ENCODE peak calls at places on chromosome 13, in four cellular contexts. One of them, this sample, is unnamed.

GRCh38 chr13:28716511-28716910 is 2.3 kb downstream of the SLC46A3 start:
- DNase-seq in GM23248: peak; percentile 88
- DNase-seq in cardiac muscle cell: peak; percentile 88
- DNase-seq in pancreas: peak; percentile 57
- DNase-seq in this sample: peak; percentile 92

GRCh38 chr13:106526748-106527488 is 8.5 kb downstream of the EFNB2 start:
- DNase-seq in GM23248: no peak
- DNase-seq in cardiac muscle cell: no peak
- DNase-seq in pancreas: no peak
- DNase-seq in this sample: no peak

GRCh38 chr13:95710313-95710712 is 33.4 kb downstream of the DNAJC3 start:
- DNase-seq in GM23248: peak; percentile 70
- DNase-seq in cardiac muscle cell: peak; percentile 61
- DNase-seq in pancreas: no peak
- DNase-seq in this sample: peak; percentile 94

GRCh38 chr13:24288870-24289269 is 20.5 kb upstream of the C1QTNF9 start:
- DNase-seq in GM23248: no peak
- DNase-seq in cardiac muscle cell: no peak
- DNase-seq in pancreas: no peak
- DNase-seq in this sample: peak; percentile 61

GRCh38 chr13:106100261-106100919 is 435.1 kb downstream of the EFNB2 start:
- DNase-seq in GM23248: no peak
- DNase-seq in cardiac muscle cell: no peak
- DNase-seq in pancreas: no peak
- DNase-seq in this sample: no peak

GRCh38 chr13:28181413-28181812 is 43.1 kb downstream of the PAN3 start:
- DNase-seq in GM23248: peak; percentile 84
- DNase-seq in cardiac muscle cell: peak; percentile 20
- DNase-seq in pancreas: no peak
- DNase-seq in this sample: peak; percentile 74

GRCh38 chr13:43042410-43042921 is 19.1 kb downstream of the DNAJC15 start:
- DNase-seq in GM23248: no peak
- DNase-seq in cardiac muscle cell: no peak
- DNase-seq in pancreas: no peak
- DNase-seq in this sample: no peak

GRCh38 chr13:20477394-20477793 is 48.3 kb downstream of the CRYL1 start:
- DNase-seq in GM23248: no peak
- DNase-seq in cardiac muscle cell: no peak
- DNase-seq in pancreas: no peak
- DNase-seq in this sample: no peak

GRCh38 chr13:41098761-41099160 is 33.8 kb downstream of the KBTBD6 start:
- DNase-seq in GM23248: no peak
- DNase-seq in cardiac muscle cell: no peak
- DNase-seq in pancreas: no peak
- DNase-seq in this sample: no peak

GRCh38 chr13:51935326-51936171 is 73.8 kb downstream of the CCDC70 start:
- DNase-seq in GM23248: peak; percentile 21
- DNase-seq in cardiac muscle cell: peak; percentile 20
- DNase-seq in pancreas: peak; percentile 31
- DNase-seq in this sample: peak; percentile 4

GRCh38 chr13:44713793-44714469 is 137.8 kb upstream of the TSC22D1 start:
- DNase-seq in GM23248: peak; percentile 95
- DNase-seq in cardiac muscle cell: peak; percentile 95
- DNase-seq in pancreas: no peak
- DNase-seq in this sample: peak; percentile 91

GRCh38 chr13:31001647-31002046 is 69.2 kb downstream of the TEX26 start:
- DNase-seq in GM23248: no peak
- DNase-seq in cardiac muscle cell: no peak
- DNase-seq in pancreas: peak; percentile 13
- DNase-seq in this sample: no peak

GRCh38 chr13:94464771-94465170 is 14.7 kb downstream of the DCT start:
- DNase-seq in GM23248: peak; percentile 3
- DNase-seq in cardiac muscle cell: no peak
- DNase-seq in pancreas: no peak
- DNase-seq in this sample: peak; percentile 5

GRCh38 chr13:44921931-44922758 is 67.1 kb downstream of the NUFIP1 start:
- DNase-seq in GM23248: peak; percentile 95
- DNase-seq in cardiac muscle cell: peak; percentile 95
- DNase-seq in pancreas: peak; percentile 67
- DNase-seq in this sample: peak; percentile 99

GRCh38 chr13:51825165-51825592 is 19.8 kb downstream of the TMEM272 start:
- DNase-seq in GM23248: peak; percentile 48
- DNase-seq in cardiac muscle cell: peak; percentile 92
- DNase-seq in pancreas: no peak
- DNase-seq in this sample: peak; percentile 30

GRCh38 chr13:21120191-21120590 is 56.2 kb downstream of the SKA3 start:
- DNase-seq in GM23248: no peak
- DNase-seq in cardiac muscle cell: no peak
- DNase-seq in pancreas: no peak
- DNase-seq in this sample: no peak

GRCh38 chr13:51848674-51849073 is 3.7 kb upstream of the TMEM272 start:
- DNase-seq in GM23248: peak; percentile 43
- DNase-seq in cardiac muscle cell: peak; percentile 18
- DNase-seq in pancreas: no peak
- DNase-seq in this sample: peak; percentile 52

GRCh38 chr13:100870898-100871297 is 196.3 kb upstream of the TMTC4 start:
- DNase-seq in GM23248: no peak
- DNase-seq in cardiac muscle cell: no peak
- DNase-seq in pancreas: no peak
- DNase-seq in this sample: no peak

GRCh38 chr13:24270639-24271131 is 38.7 kb upstream of the C1QTNF9 start:
- DNase-seq in GM23248: peak; percentile 75
- DNase-seq in cardiac muscle cell: peak; percentile 40
- DNase-seq in pancreas: peak; percentile 58
- DNase-seq in this sample: peak; percentile 48

GRCh38 chr13:94710081-94710809 is 2.1 kb downstream of the SOX21 start:
- DNase-seq in GM23248: no peak
- DNase-seq in cardiac muscle cell: no peak
- DNase-seq in pancreas: no peak
- DNase-seq in this sample: no peak

GRCh38 chr13:27789495-27790303 is 2.6 kb upstream of the GSX1 start:
- DNase-seq in GM23248: no peak
- DNase-seq in cardiac muscle cell: no peak
- DNase-seq in pancreas: no peak
- DNase-seq in this sample: no peak

GRCh38 chr13:50392977-50393376 is 377.7 kb downstream of the KCNRG start:
- DNase-seq in GM23248: peak; percentile 9
- DNase-seq in cardiac muscle cell: no peak
- DNase-seq in pancreas: no peak
- DNase-seq in this sample: no peak

GRCh38 chr13:106105153-106105552 is 430.3 kb downstream of the EFNB2 start:
- DNase-seq in GM23248: peak; percentile 27
- DNase-seq in cardiac muscle cell: no peak
- DNase-seq in pancreas: no peak
- DNase-seq in this sample: peak; percentile 57

GRCh38 chr13:31742102-31742695 is 2.9 kb downstream of the RXFP2 start:
- DNase-seq in GM23248: peak; percentile 85
- DNase-seq in cardiac muscle cell: peak; percentile 85
- DNase-seq in pancreas: peak; percentile 66
- DNase-seq in this sample: peak; percentile 81

DNA sequence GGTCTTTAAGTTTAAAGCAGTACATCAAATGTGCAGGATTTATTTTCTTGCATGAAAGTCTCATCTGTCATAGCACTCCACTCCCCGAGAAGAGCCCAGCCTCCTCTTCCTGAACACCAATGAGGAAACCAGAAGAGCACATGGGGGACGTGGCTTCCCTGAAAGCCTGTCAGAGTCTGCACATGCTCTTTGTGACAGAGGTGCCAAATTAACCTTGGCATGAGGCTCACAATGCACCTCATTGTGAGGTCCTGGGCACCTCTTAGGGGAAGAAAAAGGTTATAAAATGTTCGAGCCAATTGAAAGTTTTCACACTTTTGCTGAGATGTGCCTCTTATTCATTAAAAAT is 141.3 kb upstream of the RFC3 start:
- DNase-seq in GM23248: peak; percentile 69
- DNase-seq in cardiac muscle cell: peak; percentile 76
- DNase-seq in pancreas: peak; percentile 73
- DNase-seq in this sample: peak; percentile 48
- H3K4me3 ChIP-seq in GM23248: peak overlapping the region; percentile 77
- H3K4me3 ChIP-seq in cardiac muscle cell: no peak overlapping the region
- H3K4me3 ChIP-seq in pancreas: peak overlapping the region; percentile 31
- H3K4me3 ChIP-seq in this sample: peak overlapping the region; percentile 47

DNA sequence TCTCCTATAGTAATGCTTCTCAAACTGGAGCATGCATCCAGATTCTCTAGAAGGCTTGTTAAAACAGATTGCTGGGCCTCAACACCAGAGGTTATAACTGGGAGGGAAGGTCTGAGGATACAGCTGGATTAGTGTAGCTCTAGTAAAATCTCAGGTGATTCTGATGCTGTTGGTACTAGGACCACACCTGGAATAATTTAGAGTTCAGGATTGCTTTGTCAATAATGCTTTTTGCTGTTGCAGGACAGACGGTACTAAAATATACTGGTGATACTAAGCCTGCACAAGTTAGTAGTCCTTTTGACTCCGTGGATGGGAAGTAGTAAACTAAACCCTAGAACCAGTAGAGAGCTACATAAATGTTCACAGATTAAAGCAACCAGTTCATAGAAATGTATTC is 258.1 kb upstream of the STARD13 start:
- DNase-seq in GM23248: peak; percentile 34
- DNase-seq in cardiac muscle cell: no peak
- DNase-seq in pancreas: no peak
- DNase-seq in this sample: no peak
- H3K4me3 ChIP-seq in GM23248: peak overlapping the region; percentile 80
- H3K4me3 ChIP-seq in cardiac muscle cell: peak overlapping the region; percentile 48
- H3K4me3 ChIP-seq in pancreas: peak overlapping the region; percentile 38
- H3K4me3 ChIP-seq in this sample: no peak overlapping the region

DNA sequence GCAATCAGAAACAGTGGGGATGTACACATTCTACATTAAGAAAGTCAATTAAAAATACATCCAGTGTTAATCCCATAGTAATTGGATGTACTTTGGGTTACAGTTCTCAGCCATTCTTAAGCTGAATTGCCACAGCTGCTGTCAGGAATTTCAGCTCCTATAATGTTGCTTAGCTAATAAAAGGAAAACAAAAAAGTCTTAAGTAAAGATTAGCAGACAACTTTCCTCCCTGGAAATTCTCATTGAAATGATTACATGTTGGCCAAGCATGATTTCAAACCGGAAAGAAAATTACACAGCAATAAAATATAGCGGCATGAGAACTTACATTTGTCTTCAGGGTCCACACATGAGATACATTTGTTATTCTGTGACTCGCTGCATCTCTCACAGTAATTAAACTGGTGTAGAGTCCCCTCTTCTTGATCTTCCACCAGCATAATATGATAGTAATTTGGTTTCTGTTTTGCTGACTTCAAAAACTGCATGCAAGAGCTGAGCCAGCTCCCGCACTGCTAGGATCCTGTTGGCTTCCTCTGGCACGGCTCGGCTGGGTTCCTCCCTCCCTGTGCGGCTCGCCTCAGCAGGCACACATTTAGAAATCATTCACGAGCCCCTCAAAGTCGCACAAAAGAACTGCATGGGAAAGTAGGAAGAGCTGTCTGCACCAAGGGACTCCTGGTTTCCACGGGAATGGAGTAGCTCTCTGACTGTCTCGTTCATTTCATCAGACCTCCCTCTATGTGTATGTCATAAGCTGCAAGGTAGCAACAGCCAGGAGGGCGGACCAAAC is at the start of gene HTR2A:
- DNase-seq in GM23248: peak; percentile 72
- DNase-seq in cardiac muscle cell: peak; percentile 58
- DNase-seq in pancreas: no peak
- DNase-seq in this sample: peak; percentile 48
- H3K4me3 ChIP-seq in GM23248: peak within 1 kb of the TSS; percentile 96
- H3K4me3 ChIP-seq in cardiac muscle cell: no peak within 1 kb of the TSS
- H3K4me3 ChIP-seq in pancreas: peak within 1 kb of the TSS; percentile 23
- H3K4me3 ChIP-seq in this sample: peak within 1 kb of the TSS; percentile 53

GRCh38 chr13:114062754-114063153 is 69.7 kb downstream of the RASA3 start:
- DNase-seq in GM23248: peak; percentile 54
- DNase-seq in cardiac muscle cell: peak; percentile 31
- DNase-seq in pancreas: no peak
- DNase-seq in this sample: no peak

GRCh38 chr13:114065141-114065925 is 67.1 kb downstream of the RASA3 start:
- DNase-seq in GM23248: peak; percentile 99
- DNase-seq in cardiac muscle cell: peak; percentile 97
- DNase-seq in pancreas: peak; percentile 78
- DNase-seq in this sample: peak; percentile 99

GRCh38 chr13:114063545-114064515 is 68.6 kb downstream of the RASA3 start:
- DNase-seq in GM23248: peak; percentile 89
- DNase-seq in cardiac muscle cell: peak; percentile 63
- DNase-seq in pancreas: no peak
- DNase-seq in this sample: peak; percentile 81

GRCh38 chr13:114065926-114066774 is 66.3 kb downstream of the RASA3 start:
- DNase-seq in GM23248: peak; percentile 51
- DNase-seq in cardiac muscle cell: no peak
- DNase-seq in pancreas: no peak
- DNase-seq in this sample: no peak

DNA sequence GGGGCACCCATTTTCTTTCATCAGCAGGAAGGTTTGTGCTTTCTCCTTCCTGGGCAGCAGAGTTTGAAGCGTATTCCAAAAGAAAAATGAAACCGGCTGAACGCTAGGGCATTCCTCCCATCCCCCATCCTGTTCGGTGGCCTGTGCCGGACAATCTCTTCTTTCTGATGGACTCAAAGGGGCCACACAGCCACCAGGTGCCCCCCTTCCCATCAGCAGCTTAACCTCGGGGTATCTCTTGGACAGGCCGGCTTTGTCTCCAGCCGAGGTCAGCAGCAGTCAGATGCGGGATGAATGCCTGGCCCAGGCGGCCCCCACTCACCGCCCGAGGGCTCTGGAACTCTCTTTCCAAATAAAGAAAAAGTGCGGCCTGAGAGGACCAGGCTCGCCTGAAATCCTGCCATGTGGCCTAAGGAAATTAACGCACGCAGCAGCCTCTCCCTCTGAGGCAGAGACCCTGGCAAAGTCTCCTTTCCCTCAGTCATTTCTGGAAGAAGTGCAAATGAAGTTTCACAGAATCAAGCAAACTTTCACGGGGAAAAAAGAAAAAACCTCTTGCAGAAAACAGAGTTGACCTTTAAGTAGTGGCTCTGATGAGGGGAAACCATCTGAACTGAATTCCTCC is 67.8 kb downstream of the RASA3 start:
- DNase-seq in GM23248: peak; percentile 66
- DNase-seq in cardiac muscle cell: peak; percentile 60
- DNase-seq in pancreas: peak; percentile 29
- DNase-seq in this sample: peak; percentile 43
- H3K4me3 ChIP-seq in GM23248: peak overlapping the region; percentile 66
- H3K4me3 ChIP-seq in cardiac muscle cell: no peak overlapping the region
- H3K4me3 ChIP-seq in pancreas: peak overlapping the region; percentile 6
- H3K4me3 ChIP-seq in this sample: peak overlapping the region; percentile 37

GRCh38 chr13:98504371-98504963 is 72.4 kb downstream of the STK24 start:
- DNase-seq in GM23248: no peak
- DNase-seq in cardiac muscle cell: no peak
- DNase-seq in pancreas: no peak
- DNase-seq in this sample: no peak
- H3K4me3 ChIP-seq in GM23248: no peak overlapping the region
- H3K4me3 ChIP-seq in cardiac muscle cell: no peak overlapping the region
- H3K4me3 ChIP-seq in pancreas: no peak overlapping the region
- H3K4me3 ChIP-seq in this sample: no peak overlapping the region

GRCh38 chr13:57632276-57633140 is 964 bp downstream of the PCDH17 start:
- DNase-seq in GM23248: no peak
- DNase-seq in cardiac muscle cell: peak; percentile 12
- DNase-seq in pancreas: peak; percentile 20
- DNase-seq in this sample: no peak
- H3K4me3 ChIP-seq in GM23248: peak overlapping the region; percentile 72
- H3K4me3 ChIP-seq in cardiac muscle cell: peak overlapping the region; percentile 71
- H3K4me3 ChIP-seq in pancreas: peak overlapping the region; percentile 41
- H3K4me3 ChIP-seq in this sample: peak overlapping the region; percentile 39

This sample was measured in fibroblast of mammary gland.